ENCODE peak calls at places on chromosomes 5 and 9, in five cellular contexts. One of them, this sample, is unnamed.

GRCh38 chr9:113454914-113455761 is 8.4 kb upstream of the RGS3 start:
- DNase-seq in GM20000: peak
- DNase-seq in lower lobe of right lung: peak
- DNase-seq in fibroblast of mammary gland: peak
- DNase-seq in IMR-90: peak
- DNase-seq in this sample: no peak

GRCh38 chr5:122845253-122846050 is at the start of gene SNX24:
- DNase-seq in lower lobe of right lung: peak
- DNase-seq in GM20000: peak
- DNase-seq in IMR-90: peak
- DNase-seq in fibroblast of mammary gland: peak
- DNase-seq in this sample: peak

GRCh38 chr5:72994578-72994977 is 38.7 kb downstream of the FCHO2 start:
- DNase-seq in fibroblast of mammary gland: no peak
- DNase-seq in lower lobe of right lung: no peak
- DNase-seq in GM20000: no peak
- DNase-seq in IMR-90: no peak
- DNase-seq in this sample: no peak

GRCh38 chr5:103886826-103887225 is 324.2 kb upstream of the NUDT12 start:
- DNase-seq in lower lobe of right lung: no peak
- DNase-seq in IMR-90: no peak
- DNase-seq in fibroblast of mammary gland: no peak
- DNase-seq in GM20000: no peak
- DNase-seq in this sample: no peak

GRCh38 chr9:115133649-115134048 is 15.7 kb upstream of the TNC start:
- DNase-seq in fibroblast of mammary gland: peak
- DNase-seq in GM20000: no peak
- DNase-seq in IMR-90: peak
- DNase-seq in lower lobe of right lung: no peak
- DNase-seq in this sample: no peak

GRCh38 chr5:149651686-149652085 is 70.4 kb downstream of the ARHGEF37 start:
- DNase-seq in lower lobe of right lung: no peak
- DNase-seq in fibroblast of mammary gland: no peak
- DNase-seq in GM20000: no peak
- DNase-seq in IMR-90: no peak
- DNase-seq in this sample: no peak

GRCh38 chr9:98791147-98792095 is 4.9 kb downstream of the ANKS6 start:
- DNase-seq in lower lobe of right lung: peak
- DNase-seq in IMR-90: peak
- DNase-seq in GM20000: peak
- DNase-seq in fibroblast of mammary gland: peak
- DNase-seq in this sample: peak

GRCh38 chr5:109939109-109939682 is 249.5 kb downstream of the MAN2A1 start:
- DNase-seq in fibroblast of mammary gland: peak
- DNase-seq in IMR-90: peak
- DNase-seq in lower lobe of right lung: no peak
- DNase-seq in GM20000: no peak
- DNase-seq in this sample: no peak

GRCh38 chr9:76433406-76433805 is 25.6 kb upstream of the GCNT1 start:
- DNase-seq in lower lobe of right lung: no peak
- DNase-seq in GM20000: no peak
- DNase-seq in fibroblast of mammary gland: no peak
- DNase-seq in IMR-90: no peak
- DNase-seq in this sample: no peak

GRCh38 chr5:148421661-148422060 is 37.9 kb downstream of the FBXO38 start:
- DNase-seq in GM20000: no peak
- DNase-seq in IMR-90: no peak
- DNase-seq in lower lobe of right lung: no peak
- DNase-seq in fibroblast of mammary gland: no peak
- DNase-seq in this sample: no peak

DNA sequence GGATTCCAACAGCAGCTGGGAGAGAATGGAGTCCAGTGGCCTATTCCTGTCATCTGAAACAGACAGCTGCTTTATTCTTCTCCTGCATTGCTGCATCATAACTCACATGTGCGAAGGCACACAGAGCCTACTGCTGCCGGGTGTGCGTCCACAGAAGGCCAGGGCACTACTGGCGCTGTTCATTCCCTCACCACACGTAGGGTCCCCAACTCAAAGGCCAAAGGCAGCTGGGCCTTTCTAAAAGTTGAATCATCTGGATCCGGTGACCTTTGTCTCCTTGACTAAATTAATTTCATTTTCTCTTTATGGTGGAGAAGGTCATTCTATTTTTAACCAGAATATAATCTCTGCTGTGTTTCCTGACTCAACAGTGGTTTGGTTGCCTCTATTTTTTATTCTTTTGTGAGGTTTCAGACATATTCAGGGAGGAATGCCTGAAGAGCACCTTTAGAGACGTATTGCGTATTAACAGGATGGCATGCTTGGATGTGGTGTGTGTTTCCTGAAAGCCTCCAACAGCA is 10.8 kb upstream of the SPATA24 start:
- DNase-seq in lower lobe of right lung: no peak
- DNase-seq in fibroblast of mammary gland: no peak
- DNase-seq in GM20000: no peak
- DNase-seq in IMR-90: no peak
- DNase-seq in this sample: no peak
- TF ChIP-seq CTCF in lower lobe of right lung: no peak
- TF ChIP-seq CTCF in fibroblast of mammary gland: no peak
- TF ChIP-seq CTCF in GM20000: no peak
- TF ChIP-seq CTCF in IMR-90: no peak
- TF ChIP-seq CTCF in this sample: no peak

DNA sequence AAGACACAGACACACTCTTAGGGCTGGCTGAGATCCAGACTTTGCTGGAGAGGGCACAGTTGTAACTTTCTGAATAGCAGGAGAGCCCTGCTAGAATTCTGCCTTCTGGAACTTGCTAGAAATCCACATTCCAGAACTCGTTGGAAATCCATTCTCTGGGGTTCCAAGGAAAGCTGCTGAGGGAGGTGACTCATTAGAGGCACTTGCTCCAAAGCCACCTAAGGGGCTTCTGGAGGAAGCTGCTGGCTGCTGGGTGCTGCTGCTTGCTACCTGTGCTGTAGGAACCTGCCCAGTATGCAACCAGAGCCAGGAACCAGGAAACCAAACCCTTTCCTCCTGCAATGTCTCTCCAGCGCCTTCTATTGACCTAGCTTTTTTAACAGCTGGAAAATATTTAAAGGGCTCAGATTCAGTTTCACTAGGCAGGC is 4.1 kb upstream of the TLE4 start:
- DNase-seq in lower lobe of right lung: no peak
- DNase-seq in fibroblast of mammary gland: no peak
- DNase-seq in GM20000: no peak
- DNase-seq in IMR-90: no peak
- DNase-seq in this sample: no peak
- TF ChIP-seq CTCF in lower lobe of right lung: no peak
- TF ChIP-seq CTCF in fibroblast of mammary gland: peak
- TF ChIP-seq CTCF in GM20000: no peak
- TF ChIP-seq CTCF in IMR-90: no peak
- TF ChIP-seq CTCF in this sample: peak

DNA sequence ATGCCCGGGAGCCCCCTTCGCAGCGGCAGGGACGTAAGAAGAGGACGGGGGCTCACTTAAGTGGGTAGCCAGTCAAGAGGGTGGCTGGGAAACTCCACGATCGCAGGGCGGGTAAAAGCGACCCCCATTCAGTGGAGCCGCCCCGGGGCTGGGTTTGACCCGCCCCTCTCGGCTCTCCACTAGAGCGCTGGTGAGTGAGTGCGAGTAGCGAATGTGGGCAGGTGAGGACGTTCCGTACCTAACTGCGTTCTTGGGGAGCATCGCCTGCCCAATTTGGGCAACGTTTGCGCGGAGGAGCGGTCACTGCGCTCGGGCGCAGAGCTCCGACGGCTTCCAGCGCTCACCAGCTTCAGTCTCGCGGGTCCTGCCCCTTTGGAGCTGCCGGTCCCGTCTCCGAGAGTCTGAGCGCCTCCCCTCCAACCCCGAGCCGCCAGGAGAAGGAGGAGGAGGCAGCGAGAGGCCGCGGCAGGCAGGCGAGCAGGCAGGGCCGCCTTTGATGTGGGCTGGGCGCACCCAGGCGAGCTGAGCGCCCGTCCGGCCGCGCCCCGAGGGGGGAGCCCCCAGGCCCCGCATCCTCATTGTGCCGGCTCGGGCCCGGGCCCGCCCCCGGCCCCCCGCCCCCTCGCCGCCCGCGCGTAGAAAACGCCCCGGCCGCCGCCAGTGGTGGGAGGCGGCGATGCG is at the start of gene FGF18:
- DNase-seq in lower lobe of right lung: peak
- DNase-seq in GM20000: peak
- DNase-seq in IMR-90: peak
- DNase-seq in fibroblast of mammary gland: peak
- DNase-seq in this sample: peak
- TF ChIP-seq CTCF in lower lobe of right lung: peak
- TF ChIP-seq CTCF in GM20000: no peak
- TF ChIP-seq CTCF in IMR-90: no peak
- TF ChIP-seq CTCF in fibroblast of mammary gland: no peak
- TF ChIP-seq CTCF in this sample: no peak

DNA sequence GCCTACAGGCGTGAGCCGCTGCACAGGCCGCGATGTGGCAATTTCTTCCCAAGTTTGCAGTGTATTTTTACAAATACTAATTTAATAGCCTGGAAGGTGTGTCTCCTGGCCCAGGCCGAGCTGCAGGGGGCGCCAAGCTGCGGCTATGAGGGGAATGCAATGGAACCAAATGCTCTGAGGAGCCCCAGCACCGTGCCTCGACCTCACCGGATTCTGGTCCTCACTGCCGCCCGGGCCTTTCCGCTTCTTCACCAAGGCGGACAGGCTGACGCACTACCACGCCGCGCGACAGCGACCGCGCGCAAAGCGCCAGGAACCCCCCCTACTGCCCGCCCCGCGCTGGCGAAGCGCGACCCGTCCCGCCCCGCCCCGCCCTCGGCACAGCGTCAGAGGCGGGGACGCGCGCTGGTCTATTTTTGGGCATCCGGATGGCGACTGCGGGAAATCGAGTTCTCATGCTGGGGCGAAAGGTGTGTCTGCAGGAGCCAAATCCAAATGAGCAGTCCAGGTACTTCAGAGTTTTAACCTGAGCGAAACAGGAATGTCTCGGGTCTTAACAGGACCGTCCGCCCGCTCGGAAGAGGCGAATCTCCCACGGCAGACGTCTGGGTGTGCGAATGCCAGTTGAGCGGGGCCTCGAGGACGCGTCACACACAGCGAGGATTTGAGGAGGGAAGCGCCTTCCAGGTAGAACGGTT is 31.7 kb upstream of the PRXL2C start:
- DNase-seq in fibroblast of mammary gland: peak
- DNase-seq in lower lobe of right lung: peak
- DNase-seq in IMR-90: peak
- DNase-seq in GM20000: peak
- DNase-seq in this sample: peak
- TF ChIP-seq CTCF in fibroblast of mammary gland: peak
- TF ChIP-seq CTCF in lower lobe of right lung: peak
- TF ChIP-seq CTCF in IMR-90: peak
- TF ChIP-seq CTCF in GM20000: peak
- TF ChIP-seq CTCF in this sample: no peak

DNA sequence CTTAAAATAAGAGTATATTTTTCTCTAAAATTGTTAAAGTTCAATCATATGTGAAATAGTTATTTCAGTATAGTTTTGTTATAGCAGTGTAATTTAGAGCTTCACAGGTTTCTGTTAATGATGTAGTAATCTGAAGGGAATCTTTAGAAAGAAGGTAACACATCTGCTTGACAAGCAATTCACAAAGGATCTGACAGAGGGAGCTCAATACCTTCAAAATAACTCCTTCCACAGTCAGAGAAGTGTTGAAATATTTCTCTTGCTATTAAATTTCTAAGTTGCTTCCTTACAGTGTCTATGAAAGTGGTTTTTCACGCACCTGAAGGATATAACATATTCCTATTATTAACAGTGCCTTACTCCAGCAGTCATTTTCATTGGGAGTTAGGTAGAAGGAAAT is 44.9 kb downstream of the SLC25A51 start:
- DNase-seq in IMR-90: peak
- DNase-seq in lower lobe of right lung: no peak
- DNase-seq in GM20000: no peak
- DNase-seq in fibroblast of mammary gland: peak
- DNase-seq in this sample: no peak
- TF ChIP-seq CTCF in IMR-90: peak
- TF ChIP-seq CTCF in lower lobe of right lung: no peak
- TF ChIP-seq CTCF in GM20000: no peak
- TF ChIP-seq CTCF in fibroblast of mammary gland: peak
- TF ChIP-seq CTCF in this sample: no peak

GRCh38 chr5:129724647-129725046 is 23.2 kb upstream of the MINAR2 start:
- DNase-seq in GM20000: no peak
- DNase-seq in fibroblast of mammary gland: no peak
- DNase-seq in IMR-90: no peak
- DNase-seq in lower lobe of right lung: no peak
- DNase-seq in this sample: no peak

GRCh38 chr5:129716235-129717030 is 31.5 kb upstream of the MINAR2 start:
- DNase-seq in GM20000: no peak
- DNase-seq in IMR-90: no peak
- DNase-seq in lower lobe of right lung: no peak
- DNase-seq in fibroblast of mammary gland: peak
- DNase-seq in this sample: no peak

GRCh38 chr5:129724222-129724621 is 23.7 kb upstream of the MINAR2 start:
- DNase-seq in lower lobe of right lung: no peak
- DNase-seq in fibroblast of mammary gland: no peak
- DNase-seq in GM20000: no peak
- DNase-seq in IMR-90: no peak
- DNase-seq in this sample: no peak

DNA sequence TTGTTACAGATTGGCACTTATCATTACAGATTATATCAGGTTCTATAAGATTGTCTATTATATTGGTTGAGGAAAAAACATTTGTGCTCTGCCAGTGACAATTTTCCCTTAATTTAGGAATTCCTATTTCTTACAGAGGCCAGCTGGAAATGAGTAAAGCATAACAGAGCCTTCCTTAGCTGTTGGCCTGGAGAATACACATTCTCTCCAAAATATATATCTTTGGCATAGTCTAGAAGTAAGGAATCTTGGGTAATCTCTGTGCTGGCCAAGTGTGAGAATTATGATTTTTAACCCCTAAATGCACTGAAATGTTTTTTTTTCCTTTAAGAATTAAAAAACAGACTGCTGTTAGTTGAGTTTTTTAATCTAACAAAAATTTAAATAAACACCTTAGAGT is 29.1 kb upstream of the MINAR2 start:
- DNase-seq in GM20000: no peak
- DNase-seq in fibroblast of mammary gland: peak
- DNase-seq in IMR-90: no peak
- DNase-seq in lower lobe of right lung: no peak
- DNase-seq in this sample: no peak
- TF ChIP-seq CTCF in GM20000: no peak
- TF ChIP-seq CTCF in fibroblast of mammary gland: no peak
- TF ChIP-seq CTCF in IMR-90: no peak
- TF ChIP-seq CTCF in lower lobe of right lung: no peak
- TF ChIP-seq CTCF in this sample: no peak

GRCh38 chr5:135878156-135878620 is 17.5 kb downstream of the IL9 start:
- DNase-seq in lower lobe of right lung: no peak
- DNase-seq in fibroblast of mammary gland: no peak
- DNase-seq in IMR-90: no peak
- DNase-seq in GM20000: no peak
- DNase-seq in this sample: no peak

GRCh38 chr5:135880801-135881200 is 14.8 kb downstream of the IL9 start:
- DNase-seq in GM20000: no peak
- DNase-seq in IMR-90: no peak
- DNase-seq in fibroblast of mammary gland: no peak
- DNase-seq in lower lobe of right lung: no peak
- DNase-seq in this sample: no peak

GRCh38 chr5:135879591-135879990 is 16.1 kb downstream of the IL9 start:
- DNase-seq in GM20000: no peak
- DNase-seq in lower lobe of right lung: no peak
- DNase-seq in IMR-90: no peak
- DNase-seq in fibroblast of mammary gland: no peak
- DNase-seq in this sample: no peak

GRCh38 chr5:135881244-135881643 is 14.4 kb downstream of the IL9 start:
- DNase-seq in fibroblast of mammary gland: no peak
- DNase-seq in IMR-90: no peak
- DNase-seq in lower lobe of right lung: no peak
- DNase-seq in GM20000: no peak
- DNase-seq in this sample: no peak

GRCh38 chr5:135880278-135880677 is 15.4 kb downstream of the IL9 start:
- DNase-seq in GM20000: no peak
- DNase-seq in fibroblast of mammary gland: peak
- DNase-seq in IMR-90: no peak
- DNase-seq in lower lobe of right lung: no peak
- DNase-seq in this sample: peak
- TF ChIP-seq CTCF in GM20000: no peak
- TF ChIP-seq CTCF in fibroblast of mammary gland: peak
- TF ChIP-seq CTCF in IMR-90: peak
- TF ChIP-seq CTCF in lower lobe of right lung: no peak
- TF ChIP-seq CTCF in this sample: no peak

This sample was measured in GM13977.